ENCODE peak calls at places on chromosomes 4 and X, in nine cellular contexts. Z, U, P, L, H, B, F, R and Q are unnamed samples. For H3K4me1, the result is how much of the 10 kb centered on the place peaks cover.

GRCh38 chrX:142884853-142885252 is 140.9 kb upstream of the SPANXN4 start:
- DNase-seq in R (no peak), B (no peak), P (no peak), Z (no peak), L (no peak), H (no peak), F (no peak), U (no peak), Q (no peak)

GRCh38 chr4:13642576-13642975 is 15.1 kb upstream of the BOD1L1 start:
- DNase-seq in H (no peak), R (no peak), B (peak), U (no peak), Z (no peak), L (no peak), F (no peak), P (no peak), Q (peak)

GRCh38 chr4:153232768-153233167 is 28.5 kb downstream of the TRIM2 start:
- DNase-seq in B (no peak), U (no peak), P (no peak), Z (no peak), R (peak), L (no peak), H (no peak), F (peak), Q (no peak)

GRCh38 chrX:136597954-136598353 is 50.0 kb upstream of the CD40LG start:
- DNase-seq in B (no peak), L (no peak), H (no peak), P (no peak), Z (no peak), F (peak), R (no peak), U (no peak), Q (no peak)

GRCh38 chrX:17414057-17414658 is 39.2 kb downstream of the NHS start:
- DNase-seq in H (no peak), U (no peak), Z (no peak), L (no peak), B (peak), P (no peak), F (no peak), R (no peak), Q (no peak)

GRCh38 chrX:139113682-139114081 is 402.2 kb upstream of the FGF13 start:
- DNase-seq in P (no peak), F (no peak), L (no peak), R (no peak), U (no peak), B (no peak), Z (no peak), H (no peak), Q (no peak)

GRCh38 chr4:3427134-3427476 is 14.7 kb upstream of the HGFAC start:
- DNase-seq in Z (no peak), B (no peak), H (no peak), F (no peak), L (no peak), P (no peak), U (no peak), R (no peak), Q (no peak)

GRCh38 chr4:59855630-59856352 is 1344.3 kb upstream of the ADGRL3 start:
- DNase-seq in B (no peak), Z (no peak), H (no peak), L (no peak), P (peak), F (no peak), U (no peak), R (no peak), Q (no peak)

GRCh38 chr4:139279723-139280620 is at the start of gene MGARP:
- DNase-seq in F (no peak), L (no peak), R (peak), Z (no peak), H (peak), U (no peak), B (peak), P (peak), Q (peak)

GRCh38 chr4:26609868-26610267 is 26.0 kb downstream of the TBC1D19 start:
- DNase-seq in L (no peak), B (no peak), F (no peak), P (no peak), R (no peak), Z (no peak), U (no peak), H (no peak), Q (no peak)

GRCh38 chr4:101337688-101338087 is 9.6 kb downstream of the PPP3CA start:
- DNase-seq in H (no peak), Z (no peak), F (no peak), U (no peak), B (peak), R (no peak), L (no peak), P (no peak), Q (no peak)

GRCh38 chr4:15837591-15837990 is 59.5 kb downstream of the CD38 start:
- DNase-seq in P (no peak), B (no peak), H (no peak), Z (no peak), U (no peak), R (no peak), L (no peak), F (no peak), Q (no peak)

GRCh38 chr4:16079046-16079445 is 4.8 kb downstream of the PROM1 start:
- DNase-seq in P (no peak), L (no peak), H (no peak), U (no peak), R (no peak), Z (no peak), F (no peak), B (peak), Q (no peak)

GRCh38 chrX:149453911-149454820 is 50.9 kb downstream of the IDS start:
- DNase-seq in B (no peak), U (no peak), H (no peak), F (no peak), R (no peak), L (no peak), Z (no peak), P (no peak), Q (no peak)

GRCh38 chr4:21118301-21118700 is 418.0 kb downstream of the PACRGL start:
- DNase-seq in B (no peak), U (no peak), H (no peak), Z (no peak), F (no peak), R (no peak), P (no peak), L (no peak), Q (no peak)

GRCh38 chr4:105399535-105400161 is 74.2 kb downstream of the PPA2 start:
- DNase-seq in F (no peak), R (peak), B (peak), U (no peak), L (no peak), P (no peak), Z (no peak), H (no peak), Q (no peak)

GRCh38 chr4:112888617-112889016 is 160.8 kb upstream of the ANK2 start:
- DNase-seq in R (no peak), P (no peak), H (no peak), U (no peak), Z (no peak), F (no peak), L (no peak), B (no peak), Q (no peak)

GRCh38 chr4:83599183-83599582 is 63.3 kb downstream of the GPAT3 start:
- DNase-seq in F (no peak), P (no peak), B (peak), L (no peak), H (no peak), U (no peak), Z (no peak), R (peak), Q (no peak)

GRCh38 chr4:147813107-147813773 is 81.4 kb downstream of the ARHGAP10 start:
- DNase-seq in U (no peak), P (no peak), F (no peak), R (no peak), H (no peak), Z (no peak), B (no peak), L (no peak), Q (no peak)
- H3K4me1 ChIP-seq in U (half or more), P (under half), F (under half), R (under half), H (under half), Z (under half), B (under half), L (half or more), Q (under half)

GRCh38 chr4:110055014-110055768 is 142.5 kb downstream of the EGF start:
- DNase-seq in P (no peak), F (no peak), U (no peak), R (no peak), Z (no peak), H (no peak), B (no peak), L (no peak), Q (no peak)
- H3K4me3 ChIP-seq in P (no peak), F (no peak), U (no peak), R (no peak), Z (no peak), H (no peak), B (no peak), L (no peak), Q (no peak)

GRCh38 chr4:88967883-88968316 is 89.1 kb downstream of the FAM13A start:
- DNase-seq in U (no peak), P (no peak), F (no peak), B (no peak), Z (no peak), R (peak), L (no peak), H (no peak), Q (no peak)
- H3K27ac ChIP-seq in U (no peak), P (no peak), F (no peak), B (no peak), Z (no peak), R (peak), L (no peak), H (no peak), Q (no peak)

DNA sequence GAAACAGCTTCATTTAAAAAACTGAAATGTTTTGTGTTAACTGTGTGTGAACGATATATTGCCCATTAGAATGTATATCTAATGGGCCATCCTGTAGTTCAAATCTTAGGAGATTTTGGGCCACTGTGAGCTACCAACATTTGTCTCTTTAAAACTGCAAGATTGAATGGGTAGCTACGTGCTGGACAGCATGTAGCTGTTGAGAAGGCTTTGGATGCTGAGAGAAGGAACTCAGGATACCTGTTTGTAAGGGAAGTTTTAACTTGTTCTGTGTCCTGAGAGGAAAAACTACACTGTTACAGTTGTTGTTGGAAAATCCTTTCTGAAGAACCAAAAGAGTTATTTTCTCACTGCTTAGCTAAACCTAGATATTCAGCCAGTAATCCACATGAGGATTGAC is 45.9 kb downstream of the PDLIM5 start:
- DNase-seq in P (no peak), U (no peak), H (no peak), Z (no peak), B (no peak), L (no peak), R (no peak), F (no peak), Q (no peak)
- H3K4me1 ChIP-seq in P (under half), U (half or more), H (under half), Z (under half), B (under half), L (under half), R (under half), F (under half), Q (under half)

DNA sequence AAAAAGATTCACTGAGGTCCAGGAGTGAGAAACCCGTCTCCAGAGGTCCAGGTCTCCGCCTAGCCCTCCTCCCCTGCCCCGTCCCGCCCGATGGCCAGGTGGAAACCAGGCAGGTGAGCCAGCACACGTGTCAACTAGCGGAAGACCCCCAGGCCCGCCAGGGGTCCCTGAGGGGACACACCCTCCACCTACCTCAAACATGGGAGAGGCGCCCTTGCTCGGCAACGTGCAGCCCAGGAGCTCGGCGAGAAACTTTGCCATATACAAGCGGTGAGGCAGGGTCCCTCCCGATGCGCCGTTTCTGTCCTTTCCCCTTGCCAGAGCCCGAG is 330.0 kb downstream of the HNRNPD start:
- DNase-seq in P (peak), U (no peak), F (no peak), B (no peak), Z (no peak), L (no peak), R (no peak), H (no peak), Q (no peak)
- H3K4me3 ChIP-seq in P (peak), U (no peak), F (peak), B (peak), Z (no peak), L (peak), R (peak), H (peak), Q (peak)

GRCh38 chrX:118207831-118208453 is 91.3 kb upstream of the KLHL13 start:
- DNase-seq in P (no peak), L (no peak), Z (no peak), F (no peak), U (no peak), B (no peak), H (no peak), R (no peak), Q (no peak)
- H3K27ac ChIP-seq in P (no peak), L (no peak), Z (no peak), F (no peak), U (no peak), B (no peak), H (no peak), R (no peak), Q (no peak)

GRCh38 chr4:99208719-99209075 is 10.3 kb downstream of the ADH6 start:
- DNase-seq in F (no peak), B (no peak), H (no peak), U (no peak), Z (no peak), P (no peak), R (no peak), L (no peak), Q (no peak)

GRCh38 chr4:99210789-99211188 is 8.3 kb downstream of the ADH6 start:
- DNase-seq in F (no peak), B (no peak), Z (no peak), U (no peak), H (no peak), P (no peak), R (no peak), L (no peak), Q (no peak)

GRCh38 chr4:99207069-99207743 is 11.8 kb downstream of the ADH6 start:
- DNase-seq in Z (no peak), H (no peak), U (no peak), F (no peak), B (no peak), P (no peak), L (no peak), R (no peak), Q (no peak)

GRCh38 chr4:99209671-99210070 is 9.4 kb downstream of the ADH6 start:
- DNase-seq in L (no peak), R (no peak), U (no peak), F (no peak), B (peak), P (no peak), H (no peak), Z (no peak), Q (no peak)

DNA sequence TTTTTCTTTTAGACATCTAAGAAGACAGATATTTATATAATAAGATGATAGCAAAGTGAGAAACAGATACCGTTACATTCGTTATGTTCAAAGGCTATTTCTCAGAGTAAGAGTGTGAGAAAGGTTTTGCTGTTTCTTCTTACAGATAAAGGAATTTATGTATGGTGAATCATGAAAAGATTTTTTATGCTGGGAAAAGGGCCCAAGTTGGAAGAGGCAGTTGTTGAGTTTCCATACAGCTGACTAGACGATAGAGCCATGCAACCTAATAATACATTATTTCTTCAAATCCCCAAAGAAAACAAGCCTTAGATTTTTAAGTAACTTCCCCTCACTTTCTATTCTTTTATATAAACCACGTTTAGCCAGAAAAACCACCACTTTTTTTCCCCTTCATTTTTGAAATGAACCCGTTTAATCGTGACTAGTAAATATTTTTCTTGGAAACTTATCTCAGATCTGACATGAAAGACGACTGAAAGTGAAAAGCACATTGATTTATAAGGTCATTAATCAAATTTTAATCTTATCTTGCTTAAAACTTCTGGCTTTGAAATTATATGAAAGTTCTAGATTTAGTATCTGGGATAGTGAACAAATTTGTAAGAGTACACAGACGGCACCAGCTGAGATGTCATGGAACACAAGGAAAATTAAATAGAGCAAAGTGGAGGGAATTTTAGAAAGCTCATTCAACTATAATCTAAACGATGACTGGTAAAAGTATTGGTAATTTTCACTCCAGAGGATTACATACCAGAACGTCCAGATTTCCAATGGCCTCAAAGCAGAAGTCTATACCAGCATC is 10.9 kb downstream of the ADH6 start:
- DNase-seq in Z (no peak), R (no peak), B (peak), H (no peak), P (no peak), F (no peak), L (no peak), U (no peak), Q (no peak)
- H3K4me1 ChIP-seq in Z (under half), R (under half), B (under half), H (under half), P (under half), F (under half), L (under half), U (under half), Q (under half)